ENCODE peak calls at places on chromosomes 13 and 19, in nine cellular contexts. Y, S, Z, I, N, U, Q, R and W are unnamed samples.
A peak's percentile ranks its signal among the peaks of the same experiment; 100 is the strongest.

GRCh38 chr19:18764591-18765051 is 26.5 kb downstream of the COMP start:
- DNase-seq in Y (no peak), S (no peak), Z (no peak), I (no peak), N (no peak), U (no peak), Q (no peak), R (no peak), W (no peak)

GRCh38 chr19:16197188-16197621 is 506 bp upstream of the AP1M1 start:
- DNase-seq in Y (peak; percentile 92), S (no peak), Z (no peak), I (no peak), N (no peak), U (no peak), Q (no peak), R (no peak), W (no peak)

GRCh38 chr19:57231686-57232085 is 863 bp downstream of the AURKC start:
- DNase-seq in Y (no peak), S (no peak), Z (no peak), I (no peak), N (peak; percentile 30), U (no peak), Q (no peak), R (no peak), W (no peak)

GRCh38 chr13:43815204-43815603 is 28.4 kb upstream of the ENOX1 start:
- DNase-seq in Y (peak; percentile 88), S (no peak), Z (no peak), I (peak; percentile 44), N (no peak), U (no peak), Q (peak; percentile 30), R (peak; percentile 28), W (peak; percentile 55)

GRCh38 chr13:27022571-27023311 is 148.9 kb downstream of the USP12 start:
- DNase-seq in Y (peak; percentile 89), S (no peak), Z (no peak), I (peak; percentile 48), N (peak; percentile 49), U (no peak), Q (no peak), R (peak; percentile 65), W (peak; percentile 70)

GRCh38 chr13:57630661-57631606 is 610 bp upstream of the PCDH17 start:
- DNase-seq in Y (no peak), S (no peak), Z (peak; percentile 6), I (peak; percentile 30), N (peak; percentile 57), U (no peak), Q (peak; percentile 24), R (peak; percentile 35), W (no peak)

GRCh38 chr13:51781246-51782022 is 22.5 kb downstream of the DHRS12 start:
- DNase-seq in Y (peak; percentile 24), S (no peak), Z (no peak), I (peak; percentile 58), N (peak; percentile 79), U (no peak), Q (no peak), R (peak; percentile 44), W (no peak)

GRCh38 chr13:33290421-33290965 is 4.9 kb upstream of the STARD13 start:
- DNase-seq in Y (no peak), S (no peak), Z (no peak), I (no peak), N (no peak), U (no peak), Q (no peak), R (no peak), W (no peak)

GRCh38 chr13:27853871-27854270 is 61.6 kb downstream of the GSX1 start:
- DNase-seq in Y (no peak), S (no peak), Z (no peak), I (no peak), N (no peak), U (no peak), Q (no peak), R (no peak), W (no peak)

GRCh38 chr13:44313674-44314073 is 60.0 kb upstream of the SERP2 start:
- DNase-seq in Y (peak; percentile 91), S (no peak), Z (no peak), I (no peak), N (no peak), U (no peak), Q (no peak), R (no peak), W (no peak)

GRCh38 chr13:46743191-46743590 is 53.8 kb downstream of the ESD start:
- DNase-seq in Y (peak; percentile 31), S (no peak), Z (no peak), I (no peak), N (no peak), U (no peak), Q (no peak), R (no peak), W (no peak)

GRCh38 chr13:99103536-99103935 is 97.1 kb upstream of the UBAC2 start:
- DNase-seq in Y (no peak), S (no peak), Z (no peak), I (peak; percentile 34), N (peak; percentile 70), U (no peak), Q (no peak), R (no peak), W (no peak)

GRCh38 chr13:75769141-75769905 is 133.2 kb downstream of the LMO7 start:
- DNase-seq in Y (no peak), S (no peak), Z (no peak), I (no peak), N (no peak), U (no peak), Q (no peak), R (no peak), W (no peak)

GRCh38 chr13:36965767-36966166 is 33.4 kb downstream of the ALG5 start:
- DNase-seq in Y (peak; percentile 90), S (no peak), Z (no peak), I (no peak), N (no peak), U (no peak), Q (no peak), R (no peak), W (peak; percentile 22)

GRCh38 chr13:31951215-31951678 is 80.3 kb upstream of the FRY start:
- DNase-seq in Y (peak; percentile 70), S (no peak), Z (peak; percentile 53), I (peak; percentile 8), N (no peak), U (no peak), Q (peak; percentile 43), R (peak; percentile 57), W (no peak)

GRCh38 chr13:114161644-114162532 is 17.2 kb upstream of the CFAP97D2 start:
- DNase-seq in Y (peak; percentile 19), S (no peak), Z (no peak), I (no peak), N (no peak), U (no peak), Q (peak; percentile 29), R (peak; percentile 55), W (no peak)

GRCh38 chr19:18109731-18110671 is 12.4 kb downstream of the MAST3 start:
- DNase-seq in Y (no peak), S (no peak), Z (peak; percentile 44), I (peak; percentile 62), N (peak; percentile 78), U (no peak), Q (no peak), R (peak; percentile 81), W (no peak)

GRCh38 chr19:49468746-49469447 is 5.1 kb upstream of the FLT3LG start:
- DNase-seq in Y (no peak), S (peak; percentile 31), Z (peak; percentile 94), I (peak; percentile 66), N (peak; percentile 93), U (peak; percentile 90), Q (peak; percentile 92), R (peak; percentile 75), W (no peak)

GRCh38 chr13:57128909-57129308 is 11.8 kb upstream of the PRR20A start:
- DNase-seq in Y (no peak), S (no peak), Z (no peak), I (no peak), N (peak; percentile 55), U (no peak), Q (no peak), R (no peak), W (no peak)

DNA sequence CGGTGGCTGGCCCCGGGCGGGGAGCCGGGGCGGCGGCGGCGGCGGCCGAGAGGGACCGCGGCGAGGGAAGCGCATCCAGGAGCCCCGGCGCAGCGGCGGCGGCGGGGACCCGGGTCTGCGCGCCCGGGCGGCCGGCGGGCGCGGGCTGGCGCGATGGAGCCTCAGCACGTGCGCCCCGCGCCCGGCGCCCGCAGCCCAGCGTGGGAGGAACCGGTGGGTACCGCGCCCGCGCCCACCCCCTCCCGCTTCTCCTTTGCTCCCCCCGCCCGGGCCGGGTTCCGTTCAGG is 7.8 kb upstream of the DGKH start:
- DNase-seq in Y (no peak), S (no peak), Z (no peak), I (no peak), N (no peak), U (no peak), Q (no peak), R (no peak), W (no peak)
- H3K27ac ChIP-seq in Y (peak overlapping the region; percentile 74), S (peak overlapping the region; percentile 94), Z (no peak overlapping the region), I (peak overlapping the region; percentile 98), N (no peak overlapping the region), U (no peak overlapping the region), Q (peak overlapping the region; percentile 96), R (peak overlapping the region; percentile 96), W (peak overlapping the region; percentile 27)

DNA sequence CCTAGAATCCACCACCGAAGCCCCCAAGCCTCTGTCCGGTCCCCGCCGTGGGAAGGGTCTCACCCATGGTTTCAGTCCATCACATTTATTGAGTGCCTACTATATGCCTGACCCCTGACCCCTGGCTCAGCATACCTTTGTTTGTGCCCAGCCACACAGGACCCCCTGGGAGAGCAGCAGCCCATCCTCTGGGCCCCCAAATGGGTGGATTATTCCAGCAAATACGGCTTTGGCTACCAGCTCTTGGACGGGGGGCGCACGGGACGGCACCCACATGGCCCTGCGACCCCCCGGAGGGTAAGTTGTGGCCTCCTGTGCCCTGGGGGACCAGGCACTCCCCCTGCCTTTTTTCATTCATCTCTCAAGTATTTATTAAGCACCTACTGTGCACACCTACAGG is 7.7 kb downstream of the PLK5 start:
- DNase-seq in Y (no peak), S (no peak), Z (no peak), I (no peak), N (no peak), U (no peak), Q (no peak), R (no peak), W (no peak)
- H3K27me3 ChIP-seq in Y (peaks cover 3% of the 10 kb centered on the region), S (no peaks in the 10 kb centered on the region), Z (peaks cover 90% of the 10 kb centered on the region), I (peaks cover 36% of the 10 kb centered on the region), N (peaks cover 2% of the 10 kb centered on the region), U (no peaks in the 10 kb centered on the region), Q (peaks cover 35% of the 10 kb centered on the region), R (no peaks in the 10 kb centered on the region), W (peaks cover 13% of the 10 kb centered on the region)

GRCh38 chr19:38840583-38840968 is 9.0 kb upstream of the ECH1 start:
- DNase-seq in Y (no peak), S (no peak), Z (no peak), I (no peak), N (no peak), U (no peak), Q (no peak), R (no peak), W (no peak)
- H3K36me3 ChIP-seq in Y (peaks cover 91% of the 10 kb centered on the region), S (peaks cover 87% of the 10 kb centered on the region), Z (peaks cover 52% of the 10 kb centered on the region), I (peaks cover 91% of the 10 kb centered on the region), N (peaks cover 98% of the 10 kb centered on the region), U (peaks cover 87% of the 10 kb centered on the region), Q (peaks cover 96% of the 10 kb centered on the region), R (peaks cover 19% of the 10 kb centered on the region), W (peaks cover 97% of the 10 kb centered on the region)

DNA sequence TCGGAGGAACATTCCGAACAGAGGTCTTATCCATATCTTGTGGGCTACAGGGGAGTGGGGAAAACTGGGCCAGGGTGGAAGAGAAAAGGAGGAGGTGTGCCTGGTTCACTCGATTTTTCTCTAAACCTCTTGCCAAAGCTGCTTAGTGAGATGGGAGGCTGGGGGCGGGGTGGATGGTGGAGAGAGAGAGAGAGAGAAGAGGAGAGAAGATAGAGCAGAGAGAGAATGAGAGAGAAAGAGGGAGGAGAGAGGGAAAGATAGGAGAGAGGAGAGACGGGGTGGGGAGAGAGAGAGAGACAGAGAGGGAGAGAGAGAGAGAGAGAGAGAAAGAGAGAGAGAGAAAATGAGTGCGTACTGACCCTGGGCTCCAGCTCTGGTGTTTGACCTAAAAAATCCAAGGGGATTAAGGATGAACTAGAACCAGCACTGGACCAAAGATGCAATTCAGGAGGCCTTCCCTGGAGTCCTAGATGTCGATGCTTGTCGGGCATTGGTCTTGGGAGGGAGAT is 14.1 kb downstream of the NOVA2 start:
- DNase-seq in Y (no peak), S (no peak), Z (no peak), I (no peak), N (no peak), U (no peak), Q (no peak), R (no peak), W (no peak)
- H3K27ac ChIP-seq in Y (no peak overlapping the region), S (no peak overlapping the region), Z (no peak overlapping the region), I (no peak overlapping the region), N (peak overlapping the region; percentile 85), U (no peak overlapping the region), Q (peak overlapping the region; percentile 70), R (no peak overlapping the region), W (no peak overlapping the region)